ENCODE peak calls at places on chromosomes 7 and 10, in ten cellular contexts. One of them, this sample, is unnamed.

GRCh38 chr7:125599387-125599786 is 669.8 kb upstream of the POT1 start:
- DNase-seq in HCEC 1CT: no peak
- DNase-seq in fibroblast of lung: no peak
- DNase-seq in cardiac muscle cell: no peak
- DNase-seq in activated T-cell treated with anti-CD3 and anti-CD28 coated beads for 1 hour: no peak
- DNase-seq in AG20443: no peak
- DNase-seq in activated CD4-positive, alpha-beta T cell treated with anti-CD3 and anti-CD28 coated beads, Interleukin-2, amount 50 U/mL, for 1 hour: no peak
- DNase-seq in NCI-H446 treated with DMSO at 0.1 percent for 48 hours: no peak
- DNase-seq in amniotic stem cell: no peak
- DNase-seq in nephron progenitor cell: no peak
- DNase-seq in this sample: no peak

GRCh38 chr7:50285259-50285658 is 19.3 kb upstream of the IKZF1 start:
- DNase-seq in HCEC 1CT: no peak
- DNase-seq in fibroblast of lung: no peak
- DNase-seq in cardiac muscle cell: no peak
- DNase-seq in activated T-cell treated with anti-CD3 and anti-CD28 coated beads for 1 hour: no peak
- DNase-seq in AG20443: no peak
- DNase-seq in activated CD4-positive, alpha-beta T cell treated with anti-CD3 and anti-CD28 coated beads, Interleukin-2, amount 50 U/mL, for 1 hour: no peak
- DNase-seq in NCI-H446 treated with DMSO at 0.1 percent for 48 hours: peak; percentile 64
- DNase-seq in amniotic stem cell: no peak
- DNase-seq in nephron progenitor cell: no peak
- DNase-seq in this sample: no peak

GRCh38 chr10:130443236-130443635 is 307.0 kb downstream of the GLRX3 start:
- DNase-seq in HCEC 1CT: no peak
- DNase-seq in fibroblast of lung: no peak
- DNase-seq in cardiac muscle cell: no peak
- DNase-seq in activated T-cell treated with anti-CD3 and anti-CD28 coated beads for 1 hour: no peak
- DNase-seq in AG20443: no peak
- DNase-seq in activated CD4-positive, alpha-beta T cell treated with anti-CD3 and anti-CD28 coated beads, Interleukin-2, amount 50 U/mL, for 1 hour: no peak
- DNase-seq in NCI-H446 treated with DMSO at 0.1 percent for 48 hours: no peak
- DNase-seq in amniotic stem cell: no peak
- DNase-seq in nephron progenitor cell: no peak
- DNase-seq in this sample: no peak

GRCh38 chr10:50515420-50515819 is 108.3 kb downstream of the SGMS1 start:
- DNase-seq in HCEC 1CT: no peak
- DNase-seq in fibroblast of lung: no peak
- DNase-seq in cardiac muscle cell: no peak
- DNase-seq in activated T-cell treated with anti-CD3 and anti-CD28 coated beads for 1 hour: no peak
- DNase-seq in AG20443: no peak
- DNase-seq in activated CD4-positive, alpha-beta T cell treated with anti-CD3 and anti-CD28 coated beads, Interleukin-2, amount 50 U/mL, for 1 hour: no peak
- DNase-seq in NCI-H446 treated with DMSO at 0.1 percent for 48 hours: no peak
- DNase-seq in amniotic stem cell: no peak
- DNase-seq in nephron progenitor cell: no peak
- DNase-seq in this sample: no peak

GRCh38 chr10:14560274-14560673 is 214.4 kb downstream of the FAM107B start:
- DNase-seq in HCEC 1CT: peak; percentile 66
- DNase-seq in fibroblast of lung: peak; percentile 38
- DNase-seq in cardiac muscle cell: peak; percentile 26
- DNase-seq in activated T-cell treated with anti-CD3 and anti-CD28 coated beads for 1 hour: peak; percentile 46
- DNase-seq in AG20443: no peak
- DNase-seq in activated CD4-positive, alpha-beta T cell treated with anti-CD3 and anti-CD28 coated beads, Interleukin-2, amount 50 U/mL, for 1 hour: peak; percentile 55
- DNase-seq in NCI-H446 treated with DMSO at 0.1 percent for 48 hours: no peak
- DNase-seq in amniotic stem cell: no peak
- DNase-seq in nephron progenitor cell: no peak
- DNase-seq in this sample: no peak

GRCh38 chr7:155813125-155813524 is 862 bp upstream of the SHH start:
- DNase-seq in HCEC 1CT: no peak
- DNase-seq in fibroblast of lung: no peak
- DNase-seq in cardiac muscle cell: no peak
- DNase-seq in activated T-cell treated with anti-CD3 and anti-CD28 coated beads for 1 hour: no peak
- DNase-seq in AG20443: no peak
- DNase-seq in activated CD4-positive, alpha-beta T cell treated with anti-CD3 and anti-CD28 coated beads, Interleukin-2, amount 50 U/mL, for 1 hour: no peak
- DNase-seq in NCI-H446 treated with DMSO at 0.1 percent for 48 hours: no peak
- DNase-seq in amniotic stem cell: no peak
- DNase-seq in nephron progenitor cell: no peak
- DNase-seq in this sample: no peak

GRCh38 chr7:1995426-1995825 is 237.3 kb downstream of the MAD1L1 start:
- DNase-seq in HCEC 1CT: no peak
- DNase-seq in fibroblast of lung: no peak
- DNase-seq in cardiac muscle cell: no peak
- DNase-seq in activated T-cell treated with anti-CD3 and anti-CD28 coated beads for 1 hour: no peak
- DNase-seq in AG20443: no peak
- DNase-seq in activated CD4-positive, alpha-beta T cell treated with anti-CD3 and anti-CD28 coated beads, Interleukin-2, amount 50 U/mL, for 1 hour: no peak
- DNase-seq in NCI-H446 treated with DMSO at 0.1 percent for 48 hours: no peak
- DNase-seq in amniotic stem cell: no peak
- DNase-seq in nephron progenitor cell: no peak
- DNase-seq in this sample: no peak

GRCh38 chr10:79348640-79348988 is 1.3 kb downstream of the PPIF start:
- DNase-seq in HCEC 1CT: no peak
- DNase-seq in fibroblast of lung: no peak
- DNase-seq in cardiac muscle cell: no peak
- DNase-seq in activated T-cell treated with anti-CD3 and anti-CD28 coated beads for 1 hour: no peak
- DNase-seq in AG20443: no peak
- DNase-seq in activated CD4-positive, alpha-beta T cell treated with anti-CD3 and anti-CD28 coated beads, Interleukin-2, amount 50 U/mL, for 1 hour: no peak
- DNase-seq in NCI-H446 treated with DMSO at 0.1 percent for 48 hours: no peak
- DNase-seq in amniotic stem cell: no peak
- DNase-seq in nephron progenitor cell: no peak
- DNase-seq in this sample: no peak

GRCh38 chr7:152383341-152384234 is 52.2 kb downstream of the KMT2C start:
- DNase-seq in HCEC 1CT: peak; percentile 89
- DNase-seq in fibroblast of lung: peak; percentile 94
- DNase-seq in cardiac muscle cell: no peak
- DNase-seq in activated T-cell treated with anti-CD3 and anti-CD28 coated beads for 1 hour: no peak
- DNase-seq in AG20443: peak; percentile 46
- DNase-seq in activated CD4-positive, alpha-beta T cell treated with anti-CD3 and anti-CD28 coated beads, Interleukin-2, amount 50 U/mL, for 1 hour: no peak
- DNase-seq in NCI-H446 treated with DMSO at 0.1 percent for 48 hours: no peak
- DNase-seq in amniotic stem cell: no peak
- DNase-seq in nephron progenitor cell: no peak
- DNase-seq in this sample: no peak

GRCh38 chr7:158997110-158997453 is 140.7 kb downstream of the DYNC2I1 start:
- DNase-seq in HCEC 1CT: no peak
- DNase-seq in fibroblast of lung: no peak
- DNase-seq in cardiac muscle cell: no peak
- DNase-seq in activated T-cell treated with anti-CD3 and anti-CD28 coated beads for 1 hour: no peak
- DNase-seq in AG20443: no peak
- DNase-seq in activated CD4-positive, alpha-beta T cell treated with anti-CD3 and anti-CD28 coated beads, Interleukin-2, amount 50 U/mL, for 1 hour: no peak
- DNase-seq in NCI-H446 treated with DMSO at 0.1 percent for 48 hours: no peak
- DNase-seq in amniotic stem cell: no peak
- DNase-seq in nephron progenitor cell: no peak
- DNase-seq in this sample: no peak

GRCh38 chr7:157688439-157689268 is 351.9 kb downstream of the DNAJB6 start:
- DNase-seq in HCEC 1CT: no peak
- DNase-seq in fibroblast of lung: no peak
- DNase-seq in cardiac muscle cell: no peak
- DNase-seq in activated T-cell treated with anti-CD3 and anti-CD28 coated beads for 1 hour: no peak
- DNase-seq in AG20443: no peak
- DNase-seq in activated CD4-positive, alpha-beta T cell treated with anti-CD3 and anti-CD28 coated beads, Interleukin-2, amount 50 U/mL, for 1 hour: no peak
- DNase-seq in NCI-H446 treated with DMSO at 0.1 percent for 48 hours: no peak
- DNase-seq in amniotic stem cell: no peak
- DNase-seq in nephron progenitor cell: peak; percentile 54
- DNase-seq in this sample: no peak

GRCh38 chr10:100065084-100065660 is 16.5 kb downstream of the CPN1 start:
- DNase-seq in HCEC 1CT: no peak
- DNase-seq in fibroblast of lung: no peak
- DNase-seq in cardiac muscle cell: no peak
- DNase-seq in activated T-cell treated with anti-CD3 and anti-CD28 coated beads for 1 hour: no peak
- DNase-seq in AG20443: no peak
- DNase-seq in activated CD4-positive, alpha-beta T cell treated with anti-CD3 and anti-CD28 coated beads, Interleukin-2, amount 50 U/mL, for 1 hour: no peak
- DNase-seq in NCI-H446 treated with DMSO at 0.1 percent for 48 hours: no peak
- DNase-seq in amniotic stem cell: no peak
- DNase-seq in nephron progenitor cell: peak; percentile 8
- DNase-seq in this sample: no peak

GRCh38 chr10:47414752-47415519 is 30.8 kb upstream of the ZNF488 start:
- DNase-seq in HCEC 1CT: no peak
- DNase-seq in fibroblast of lung: no peak
- DNase-seq in cardiac muscle cell: no peak
- DNase-seq in activated T-cell treated with anti-CD3 and anti-CD28 coated beads for 1 hour: no peak
- DNase-seq in AG20443: no peak
- DNase-seq in activated CD4-positive, alpha-beta T cell treated with anti-CD3 and anti-CD28 coated beads, Interleukin-2, amount 50 U/mL, for 1 hour: no peak
- DNase-seq in NCI-H446 treated with DMSO at 0.1 percent for 48 hours: no peak
- DNase-seq in amniotic stem cell: no peak
- DNase-seq in nephron progenitor cell: no peak
- DNase-seq in this sample: no peak

GRCh38 chr10:48525113-48525512 is 79.8 kb downstream of the ARHGAP22 start:
- DNase-seq in HCEC 1CT: no peak
- DNase-seq in fibroblast of lung: no peak
- DNase-seq in cardiac muscle cell: no peak
- DNase-seq in activated T-cell treated with anti-CD3 and anti-CD28 coated beads for 1 hour: no peak
- DNase-seq in AG20443: no peak
- DNase-seq in activated CD4-positive, alpha-beta T cell treated with anti-CD3 and anti-CD28 coated beads, Interleukin-2, amount 50 U/mL, for 1 hour: no peak
- DNase-seq in NCI-H446 treated with DMSO at 0.1 percent for 48 hours: no peak
- DNase-seq in amniotic stem cell: no peak
- DNase-seq in nephron progenitor cell: no peak
- DNase-seq in this sample: no peak

GRCh38 chr7:12569673-12570072 is 847 bp upstream of the SCIN start:
- DNase-seq in HCEC 1CT: no peak
- DNase-seq in fibroblast of lung: no peak
- DNase-seq in cardiac muscle cell: no peak
- DNase-seq in activated T-cell treated with anti-CD3 and anti-CD28 coated beads for 1 hour: no peak
- DNase-seq in AG20443: no peak
- DNase-seq in activated CD4-positive, alpha-beta T cell treated with anti-CD3 and anti-CD28 coated beads, Interleukin-2, amount 50 U/mL, for 1 hour: no peak
- DNase-seq in NCI-H446 treated with DMSO at 0.1 percent for 48 hours: no peak
- DNase-seq in amniotic stem cell: no peak
- DNase-seq in nephron progenitor cell: no peak
- DNase-seq in this sample: no peak

GRCh38 chr10:87531908-87532622 is 27.4 kb downstream of the MINPP1 start:
- DNase-seq in HCEC 1CT: peak; percentile 86
- DNase-seq in fibroblast of lung: peak; percentile 85
- DNase-seq in cardiac muscle cell: no peak
- DNase-seq in activated T-cell treated with anti-CD3 and anti-CD28 coated beads for 1 hour: no peak
- DNase-seq in AG20443: no peak
- DNase-seq in activated CD4-positive, alpha-beta T cell treated with anti-CD3 and anti-CD28 coated beads, Interleukin-2, amount 50 U/mL, for 1 hour: no peak
- DNase-seq in NCI-H446 treated with DMSO at 0.1 percent for 48 hours: no peak
- DNase-seq in amniotic stem cell: no peak
- DNase-seq in nephron progenitor cell: no peak
- DNase-seq in this sample: no peak

GRCh38 chr7:74269757-74270277 is 15.6 kb upstream of the RFC2 start:
- DNase-seq in HCEC 1CT: peak; percentile 57
- DNase-seq in fibroblast of lung: peak; percentile 78
- DNase-seq in cardiac muscle cell: peak; percentile 68
- DNase-seq in activated T-cell treated with anti-CD3 and anti-CD28 coated beads for 1 hour: peak; percentile 47
- DNase-seq in AG20443: peak; percentile 70
- DNase-seq in activated CD4-positive, alpha-beta T cell treated with anti-CD3 and anti-CD28 coated beads, Interleukin-2, amount 50 U/mL, for 1 hour: peak; percentile 60
- DNase-seq in NCI-H446 treated with DMSO at 0.1 percent for 48 hours: peak; percentile 11
- DNase-seq in amniotic stem cell: peak; percentile 29
- DNase-seq in nephron progenitor cell: peak; percentile 56
- DNase-seq in this sample: peak; percentile 64

GRCh38 chr7:84022686-84023308 is 171.8 kb downstream of the SEMA3A start:
- DNase-seq in HCEC 1CT: no peak
- DNase-seq in fibroblast of lung: no peak
- DNase-seq in cardiac muscle cell: no peak
- DNase-seq in activated T-cell treated with anti-CD3 and anti-CD28 coated beads for 1 hour: no peak
- DNase-seq in AG20443: no peak
- DNase-seq in activated CD4-positive, alpha-beta T cell treated with anti-CD3 and anti-CD28 coated beads, Interleukin-2, amount 50 U/mL, for 1 hour: no peak
- DNase-seq in NCI-H446 treated with DMSO at 0.1 percent for 48 hours: peak; percentile 6
- DNase-seq in amniotic stem cell: no peak
- DNase-seq in nephron progenitor cell: no peak
- DNase-seq in this sample: no peak

GRCh38 chr7:104231054-104232046 is 23.5 kb upstream of the ORC5 start:
- DNase-seq in HCEC 1CT: peak; percentile 61
- DNase-seq in fibroblast of lung: peak; percentile 64
- DNase-seq in cardiac muscle cell: peak; percentile 82
- DNase-seq in activated T-cell treated with anti-CD3 and anti-CD28 coated beads for 1 hour: peak; percentile 17
- DNase-seq in AG20443: peak; percentile 80
- DNase-seq in activated CD4-positive, alpha-beta T cell treated with anti-CD3 and anti-CD28 coated beads, Interleukin-2, amount 50 U/mL, for 1 hour: peak; percentile 16
- DNase-seq in NCI-H446 treated with DMSO at 0.1 percent for 48 hours: peak; percentile 41
- DNase-seq in amniotic stem cell: peak; percentile 35
- DNase-seq in nephron progenitor cell: peak; percentile 58
- DNase-seq in this sample: peak; percentile 46

GRCh38 chr10:124953421-124953820 is 11.5 kb downstream of the ZRANB1 start:
- DNase-seq in HCEC 1CT: no peak
- DNase-seq in fibroblast of lung: no peak
- DNase-seq in cardiac muscle cell: no peak
- DNase-seq in activated T-cell treated with anti-CD3 and anti-CD28 coated beads for 1 hour: no peak
- DNase-seq in AG20443: no peak
- DNase-seq in activated CD4-positive, alpha-beta T cell treated with anti-CD3 and anti-CD28 coated beads, Interleukin-2, amount 50 U/mL, for 1 hour: no peak
- DNase-seq in NCI-H446 treated with DMSO at 0.1 percent for 48 hours: no peak
- DNase-seq in amniotic stem cell: no peak
- DNase-seq in nephron progenitor cell: no peak
- DNase-seq in this sample: no peak

GRCh38 chr7:99831595-99831994 is 3.8 kb downstream of the CYP3A43 start:
- DNase-seq in HCEC 1CT: no peak
- DNase-seq in fibroblast of lung: no peak
- DNase-seq in cardiac muscle cell: no peak
- DNase-seq in activated T-cell treated with anti-CD3 and anti-CD28 coated beads for 1 hour: no peak
- DNase-seq in AG20443: no peak
- DNase-seq in activated CD4-positive, alpha-beta T cell treated with anti-CD3 and anti-CD28 coated beads, Interleukin-2, amount 50 U/mL, for 1 hour: no peak
- DNase-seq in NCI-H446 treated with DMSO at 0.1 percent for 48 hours: no peak
- DNase-seq in amniotic stem cell: no peak
- DNase-seq in nephron progenitor cell: no peak
- DNase-seq in this sample: no peak

GRCh38 chr10:93077860-93078337 is 4.2 kb downstream of the CYP26A1 start:
- DNase-seq in HCEC 1CT: no peak
- DNase-seq in fibroblast of lung: no peak
- DNase-seq in cardiac muscle cell: no peak
- DNase-seq in activated T-cell treated with anti-CD3 and anti-CD28 coated beads for 1 hour: no peak
- DNase-seq in AG20443: no peak
- DNase-seq in activated CD4-positive, alpha-beta T cell treated with anti-CD3 and anti-CD28 coated beads, Interleukin-2, amount 50 U/mL, for 1 hour: no peak
- DNase-seq in NCI-H446 treated with DMSO at 0.1 percent for 48 hours: no peak
- DNase-seq in amniotic stem cell: no peak
- DNase-seq in nephron progenitor cell: no peak
- DNase-seq in this sample: no peak

GRCh38 chr7:132228240-132228639 is 348.0 kb downstream of the PLXNA4 start:
- DNase-seq in HCEC 1CT: no peak
- DNase-seq in fibroblast of lung: no peak
- DNase-seq in cardiac muscle cell: no peak
- DNase-seq in activated T-cell treated with anti-CD3 and anti-CD28 coated beads for 1 hour: no peak
- DNase-seq in AG20443: no peak
- DNase-seq in activated CD4-positive, alpha-beta T cell treated with anti-CD3 and anti-CD28 coated beads, Interleukin-2, amount 50 U/mL, for 1 hour: no peak
- DNase-seq in NCI-H446 treated with DMSO at 0.1 percent for 48 hours: no peak
- DNase-seq in amniotic stem cell: no peak
- DNase-seq in nephron progenitor cell: no peak
- DNase-seq in this sample: no peak

GRCh38 chr10:52774600-52775106 is 2.1 kb upstream of the MBL2 start:
- DNase-seq in HCEC 1CT: no peak
- DNase-seq in fibroblast of lung: no peak
- DNase-seq in cardiac muscle cell: no peak
- DNase-seq in activated T-cell treated with anti-CD3 and anti-CD28 coated beads for 1 hour: no peak
- DNase-seq in AG20443: no peak
- DNase-seq in activated CD4-positive, alpha-beta T cell treated with anti-CD3 and anti-CD28 coated beads, Interleukin-2, amount 50 U/mL, for 1 hour: no peak
- DNase-seq in NCI-H446 treated with DMSO at 0.1 percent for 48 hours: no peak
- DNase-seq in amniotic stem cell: no peak
- DNase-seq in nephron progenitor cell: no peak
- DNase-seq in this sample: no peak

GRCh38 chr7:2309889-2310331 is 4.3 kb downstream of the SNX8 start:
- DNase-seq in HCEC 1CT: peak; percentile 91
- DNase-seq in fibroblast of lung: peak; percentile 87
- DNase-seq in cardiac muscle cell: peak; percentile 17
- DNase-seq in activated T-cell treated with anti-CD3 and anti-CD28 coated beads for 1 hour: no peak
- DNase-seq in AG20443: no peak
- DNase-seq in activated CD4-positive, alpha-beta T cell treated with anti-CD3 and anti-CD28 coated beads, Interleukin-2, amount 50 U/mL, for 1 hour: no peak
- DNase-seq in NCI-H446 treated with DMSO at 0.1 percent for 48 hours: no peak
- DNase-seq in amniotic stem cell: peak; percentile 10
- DNase-seq in nephron progenitor cell: peak; percentile 55
- DNase-seq in this sample: no peak

GRCh38 chr7:113267885-113268284 is 149.5 kb upstream of the SMIM30 start:
- DNase-seq in HCEC 1CT: peak; percentile 81
- DNase-seq in fibroblast of lung: peak; percentile 44
- DNase-seq in cardiac muscle cell: no peak
- DNase-seq in activated T-cell treated with anti-CD3 and anti-CD28 coated beads for 1 hour: no peak
- DNase-seq in AG20443: no peak
- DNase-seq in activated CD4-positive, alpha-beta T cell treated with anti-CD3 and anti-CD28 coated beads, Interleukin-2, amount 50 U/mL, for 1 hour: no peak
- DNase-seq in NCI-H446 treated with DMSO at 0.1 percent for 48 hours: no peak
- DNase-seq in amniotic stem cell: no peak
- DNase-seq in nephron progenitor cell: no peak
- DNase-seq in this sample: peak; percentile 35

GRCh38 chr10:5584895-5585516 is 60.2 kb downstream of the CALML3 start:
- DNase-seq in HCEC 1CT: peak; percentile 85
- DNase-seq in fibroblast of lung: no peak
- DNase-seq in cardiac muscle cell: no peak
- DNase-seq in activated T-cell treated with anti-CD3 and anti-CD28 coated beads for 1 hour: no peak
- DNase-seq in AG20443: peak; percentile 85
- DNase-seq in activated CD4-positive, alpha-beta T cell treated with anti-CD3 and anti-CD28 coated beads, Interleukin-2, amount 50 U/mL, for 1 hour: no peak
- DNase-seq in NCI-H446 treated with DMSO at 0.1 percent for 48 hours: no peak
- DNase-seq in amniotic stem cell: peak; percentile 78
- DNase-seq in nephron progenitor cell: no peak
- DNase-seq in this sample: peak; percentile 50

GRCh38 chr10:25639646-25640045 is 294.4 kb upstream of the MYO3A start:
- DNase-seq in HCEC 1CT: no peak
- DNase-seq in fibroblast of lung: no peak
- DNase-seq in cardiac muscle cell: no peak
- DNase-seq in activated T-cell treated with anti-CD3 and anti-CD28 coated beads for 1 hour: no peak
- DNase-seq in AG20443: no peak
- DNase-seq in activated CD4-positive, alpha-beta T cell treated with anti-CD3 and anti-CD28 coated beads, Interleukin-2, amount 50 U/mL, for 1 hour: no peak
- DNase-seq in NCI-H446 treated with DMSO at 0.1 percent for 48 hours: peak; percentile 3
- DNase-seq in amniotic stem cell: no peak
- DNase-seq in nephron progenitor cell: no peak
- DNase-seq in this sample: no peak